ENCODE peak calls at places on chromosomes 6 and 20, in ten cellular contexts. U is heart left ventricle, A is H1, P is A549, X is psoas muscle, H is endodermal cell, N is tibial artery, M is GM23338, G is SK-N-SH, S is ascending aorta. J is an unnamed sample. For H3K4me1, the result is how much of the 10 kb centered on the place peaks cover.

GRCh38 chr6:142715386-142715785 is 229.6 kb downstream of the HIVEP2 start:
- DNase-seq in P (no peak), N (no peak), U (no peak), M (no peak), G (no peak), X (no peak), A (no peak), H (no peak), S (no peak), J (no peak)

GRCh38 chr6:15595461-15596173 is 67.2 kb downstream of the DTNBP1 start:
- DNase-seq in H (no peak), U (no peak), S (no peak), G (no peak), P (no peak), N (no peak), A (no peak), X (no peak), M (no peak), J (no peak)

GRCh38 chr6:11806561-11807317 is 28.1 kb upstream of the ADTRP start:
- DNase-seq in S (no peak), A (no peak), P (no peak), H (no peak), U (no peak), M (no peak), G (no peak), X (no peak), N (no peak), J (no peak)

GRCh38 chr6:113328886-113329381 is 528.2 kb upstream of the MARCKS start:
- DNase-seq in U (no peak), P (no peak), X (no peak), H (no peak), N (no peak), M (no peak), S (no peak), A (no peak), G (no peak), J (no peak)

GRCh38 chr6:5936140-5936539 is 70.6 kb downstream of the NRN1 start:
- DNase-seq in M (no peak), U (no peak), A (no peak), G (no peak), N (no peak), P (no peak), S (no peak), H (no peak), X (no peak), J (no peak)

GRCh38 chr6:25793970-25794369 is 37.9 kb downstream of the SLC17A1 start:
- DNase-seq in G (no peak), U (no peak), S (no peak), A (no peak), N (no peak), P (no peak), H (no peak), M (no peak), X (no peak), J (no peak)

GRCh38 chr20:4555188-4555893 is 166.4 kb upstream of the PRND start:
- DNase-seq in S (no peak), X (no peak), M (no peak), P (peak), N (no peak), A (no peak), U (no peak), H (no peak), G (no peak), J (no peak)

GRCh38 chr6:166286831-166287271 is 21.3 kb downstream of the PRR18 start:
- DNase-seq in H (peak), S (no peak), A (no peak), P (no peak), X (no peak), N (peak), U (no peak), G (no peak), M (peak), J (no peak)

GRCh38 chr6:1438471-1438881 is 49.1 kb downstream of the FOXF2 start:
- DNase-seq in U (no peak), A (no peak), H (peak), S (no peak), P (no peak), N (no peak), M (peak), G (no peak), X (no peak), J (no peak)

GRCh38 chr6:434051-434705 is 42.6 kb downstream of the IRF4 start:
- DNase-seq in P (no peak), X (no peak), U (no peak), N (peak), S (no peak), M (no peak), G (no peak), H (no peak), A (no peak), J (no peak)

GRCh38 chr6:35230950-35231349 is 17.2 kb downstream of the SCUBE3 start:
- DNase-seq in N (peak), U (peak), P (no peak), M (no peak), X (no peak), A (no peak), S (peak), H (no peak), G (no peak), J (peak)

GRCh38 chr6:72461144-72461543 is 160.7 kb upstream of the KCNQ5 start:
- DNase-seq in P (no peak), S (no peak), H (no peak), U (no peak), N (no peak), M (peak), X (no peak), A (no peak), G (no peak), J (no peak)

GRCh38 chr6:108874470-108875160 is 26.4 kb downstream of the ARMC2 start:
- DNase-seq in S (no peak), H (no peak), N (no peak), G (no peak), X (peak), A (no peak), P (no peak), M (no peak), U (no peak), J (no peak)

GRCh38 chr20:33992145-33992922 is 1.4 kb upstream of the RALY start:
- DNase-seq in P (no peak), A (no peak), U (no peak), N (no peak), M (peak), G (no peak), H (no peak), X (no peak), S (no peak), J (no peak)

GRCh38 chr6:157620905-157621304 is 202.1 kb upstream of the SNX9 start:
- DNase-seq in H (no peak), U (no peak), N (no peak), M (no peak), P (no peak), X (no peak), A (no peak), S (no peak), G (no peak), J (no peak)

GRCh38 chr6:25706314-25707014 is 48.1 kb upstream of the SLC17A4 start:
- DNase-seq in N (no peak), U (no peak), X (peak), G (peak), M (no peak), H (no peak), P (no peak), S (no peak), A (no peak), J (peak)

GRCh38 chr20:49892260-49893216 is 22.8 kb downstream of the SPATA2 start:
- DNase-seq in U (peak), H (no peak), A (no peak), S (no peak), P (no peak), N (peak), G (no peak), M (no peak), X (no peak), J (no peak)
- H3K4me1 ChIP-seq in U (half or more), H (under half), A (under half), S (under half), P (under half), N (under half), G (under half), M (under half), X (under half), J (under half)

GRCh38 chr20:47706345-47706744 is 78.9 kb downstream of the SULF2 start:
- DNase-seq in A (no peak), M (no peak), N (no peak), P (no peak), U (no peak), G (no peak), H (no peak), X (no peak), S (no peak), J (no peak)
- TF ChIP-seq CTCF in A (no peak), M (no peak), N (no peak), P (no peak), U (no peak), G (no peak), H (no peak), X (no peak), S (no peak), J (no peak)

GRCh38 chr6:57242505-57242904 is 20.4 kb upstream of the RAB23 start:
- DNase-seq in X (no peak), S (no peak), G (no peak), P (peak), M (no peak), N (no peak), A (no peak), H (no peak), U (no peak), J (no peak)
- H3K27ac ChIP-seq in X (no peak), S (peak), G (peak), P (peak), M (no peak), N (peak), A (no peak), H (no peak), U (no peak), J (peak)

GRCh38 chr6:37057128-37057471 is 51.6 kb downstream of the FGD2 start:
- DNase-seq in G (no peak), M (no peak), A (no peak), N (no peak), X (no peak), H (no peak), S (no peak), U (no peak), P (no peak), J (no peak)

GRCh38 chr6:37054580-37054979 is 49.1 kb downstream of the FGD2 start:
- DNase-seq in H (no peak), N (no peak), M (no peak), A (no peak), P (no peak), G (no peak), U (no peak), S (no peak), X (no peak), J (no peak)

GRCh38 chr6:37057678-37058077 is 52.2 kb downstream of the FGD2 start:
- DNase-seq in G (no peak), N (no peak), S (no peak), M (no peak), X (no peak), U (no peak), H (no peak), P (no peak), A (no peak), J (no peak)

GRCh38 chr6:37056439-37057127 is 51.1 kb downstream of the FGD2 start:
- DNase-seq in A (no peak), X (no peak), U (no peak), S (no peak), H (peak), G (no peak), P (peak), N (no peak), M (peak), J (no peak)

DNA sequence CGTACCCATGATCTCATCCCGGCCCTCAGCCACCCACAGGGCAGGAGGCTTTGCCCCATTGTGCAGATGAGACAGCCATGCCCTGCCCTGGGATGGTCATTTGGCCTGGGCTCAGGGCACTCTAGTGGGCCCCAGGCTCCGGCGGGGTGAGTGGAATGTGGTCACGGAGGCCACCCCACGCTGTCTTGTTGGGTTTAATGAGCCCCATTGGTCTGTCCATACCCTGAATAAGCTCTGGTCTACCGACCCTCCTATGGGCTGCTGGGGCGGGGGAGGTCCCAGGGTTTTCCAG is 50.6 kb downstream of the FGD2 start:
- DNase-seq in G (no peak), A (no peak), H (peak), M (peak), U (no peak), P (no peak), N (no peak), X (no peak), S (no peak), J (no peak)
- H3K4me1 ChIP-seq in G (under half), A (under half), H (under half), M (under half), U (under half), P (half or more), N (under half), X (under half), S (under half), J (under half)

GRCh38 chr6:134740473-134741192 is 209.3 kb downstream of the ALDH8A1 start:
- DNase-seq in G (peak), H (no peak), S (no peak), M (no peak), P (peak), X (no peak), A (no peak), N (no peak), U (no peak), J (no peak)

GRCh38 chr6:134744301-134744700 is 205.6 kb downstream of the ALDH8A1 start:
- DNase-seq in A (no peak), P (no peak), X (no peak), U (no peak), G (no peak), H (no peak), M (no peak), S (no peak), N (no peak), J (no peak)

GRCh38 chr6:134738486-134738885 is 211.4 kb downstream of the ALDH8A1 start:
- DNase-seq in G (no peak), H (no peak), X (no peak), N (no peak), M (no peak), P (no peak), A (no peak), S (no peak), U (no peak), J (no peak)

GRCh38 chr6:134739299-134740090 is 210.4 kb downstream of the ALDH8A1 start:
- DNase-seq in M (no peak), H (no peak), S (no peak), P (no peak), X (no peak), U (no peak), N (no peak), G (no peak), A (no peak), J (no peak)

DNA sequence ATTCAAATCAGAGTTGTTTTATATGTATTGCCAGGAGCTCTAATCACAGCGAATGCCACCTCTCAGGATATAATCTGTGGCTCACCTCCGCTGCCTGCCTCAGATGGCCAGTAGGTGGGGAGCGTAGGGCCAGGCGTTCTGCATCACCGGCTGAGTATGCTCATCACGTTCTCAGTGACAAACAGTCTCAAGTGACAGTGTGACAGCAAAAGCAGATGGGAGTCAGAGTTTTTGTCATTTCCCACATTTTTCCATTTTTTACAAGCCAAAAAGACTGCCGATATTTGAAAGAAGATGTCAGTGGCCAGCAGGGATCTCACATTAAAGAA is 208.7 kb downstream of the ALDH8A1 start:
- DNase-seq in U (no peak), H (peak), X (no peak), S (no peak), A (no peak), M (peak), N (no peak), P (no peak), G (peak), J (no peak)
- TF ChIP-seq CTCF in U (peak), H (peak), X (peak), S (no peak), A (peak), M (peak), N (no peak), P (no peak), G (peak), J (no peak)

GRCh38 chr6:88380083-88380482 is 213.9 kb upstream of the CNR1 start:
- DNase-seq in U (peak), A (no peak), H (no peak), N (peak), M (no peak), G (peak), P (peak), S (peak), X (peak), J (peak)
- H3K27ac ChIP-seq in U (no peak), A (no peak), H (peak), N (peak), M (no peak), G (peak), P (peak), S (peak), X (no peak), J (peak)